ENCODE peak calls at places on chromosomes 5 and 9, in four cellular contexts. One of them, this sample, is unnamed.

GRCh38 chr9:77843088-77843985 is 188.3 kb downstream of the GNAQ start:
- DNase-seq in activated T-helper 1 cell treated with anti-CD3 and anti-CD28 coated beads, Interleukin-12 subunit alpha, Interleukin-12 subunit beta, Interleukin-2, Interleukin-4 antibody, amounts not matched to agents 30 ng/mL and 10 ng/mL and 1 ng/mL, durations not matched to agents 14 hours and 24 hours and 36 hours: no peak
- DNase-seq in GM12892: no peak
- DNase-seq in HTR-8/SVneo: no peak
- DNase-seq in this sample: no peak

GRCh38 chr5:88172847-88173758 is 95.5 kb downstream of the TMEM161B start:
- DNase-seq in HTR-8/SVneo: no peak
- DNase-seq in activated T-helper 1 cell treated with anti-CD3 and anti-CD28 coated beads, Interleukin-12 subunit alpha, Interleukin-12 subunit beta, Interleukin-2, Interleukin-4 antibody, amounts not matched to agents 30 ng/mL and 10 ng/mL and 1 ng/mL, durations not matched to agents 14 hours and 24 hours and 36 hours: no peak
- DNase-seq in GM12892: no peak
- DNase-seq in this sample: peak

GRCh38 chr5:132469380-132470372 is 20.9 kb downstream of the IRF1 start:
- DNase-seq in HTR-8/SVneo: no peak
- DNase-seq in activated T-helper 1 cell treated with anti-CD3 and anti-CD28 coated beads, Interleukin-12 subunit alpha, Interleukin-12 subunit beta, Interleukin-2, Interleukin-4 antibody, amounts not matched to agents 30 ng/mL and 10 ng/mL and 1 ng/mL, durations not matched to agents 14 hours and 24 hours and 36 hours: no peak
- DNase-seq in GM12892: no peak
- DNase-seq in this sample: peak

GRCh38 chr9:19409406-19410194 is 791 bp downstream of the ACER2 start:
- DNase-seq in HTR-8/SVneo: no peak
- DNase-seq in GM12892: peak
- DNase-seq in activated T-helper 1 cell treated with anti-CD3 and anti-CD28 coated beads, Interleukin-12 subunit alpha, Interleukin-12 subunit beta, Interleukin-2, Interleukin-4 antibody, amounts not matched to agents 30 ng/mL and 10 ng/mL and 1 ng/mL, durations not matched to agents 14 hours and 24 hours and 36 hours: no peak
- DNase-seq in this sample: peak

GRCh38 chr5:33476992-33477391 is 36.2 kb downstream of the TARS1 start:
- DNase-seq in activated T-helper 1 cell treated with anti-CD3 and anti-CD28 coated beads, Interleukin-12 subunit alpha, Interleukin-12 subunit beta, Interleukin-2, Interleukin-4 antibody, amounts not matched to agents 30 ng/mL and 10 ng/mL and 1 ng/mL, durations not matched to agents 14 hours and 24 hours and 36 hours: no peak
- DNase-seq in GM12892: no peak
- DNase-seq in HTR-8/SVneo: no peak
- DNase-seq in this sample: no peak

GRCh38 chr5:141182248-141182647 is at the start of gene PCDHB16:
- DNase-seq in activated T-helper 1 cell treated with anti-CD3 and anti-CD28 coated beads, Interleukin-12 subunit alpha, Interleukin-12 subunit beta, Interleukin-2, Interleukin-4 antibody, amounts not matched to agents 30 ng/mL and 10 ng/mL and 1 ng/mL, durations not matched to agents 14 hours and 24 hours and 36 hours: no peak
- DNase-seq in GM12892: no peak
- DNase-seq in HTR-8/SVneo: no peak
- DNase-seq in this sample: peak

GRCh38 chr5:40955313-40955712 is 46.0 kb downstream of the C7 start:
- DNase-seq in activated T-helper 1 cell treated with anti-CD3 and anti-CD28 coated beads, Interleukin-12 subunit alpha, Interleukin-12 subunit beta, Interleukin-2, Interleukin-4 antibody, amounts not matched to agents 30 ng/mL and 10 ng/mL and 1 ng/mL, durations not matched to agents 14 hours and 24 hours and 36 hours: no peak
- DNase-seq in GM12892: no peak
- DNase-seq in HTR-8/SVneo: no peak
- DNase-seq in this sample: no peak

GRCh38 chr5:163305655-163306054 is 131.7 kb upstream of the CCNG1 start:
- DNase-seq in HTR-8/SVneo: no peak
- DNase-seq in GM12892: no peak
- DNase-seq in activated T-helper 1 cell treated with anti-CD3 and anti-CD28 coated beads, Interleukin-12 subunit alpha, Interleukin-12 subunit beta, Interleukin-2, Interleukin-4 antibody, amounts not matched to agents 30 ng/mL and 10 ng/mL and 1 ng/mL, durations not matched to agents 14 hours and 24 hours and 36 hours: no peak
- DNase-seq in this sample: no peak

GRCh38 chr5:177124486-177124991 is 9.0 kb upstream of the NSD1 start:
- DNase-seq in GM12892: no peak
- DNase-seq in HTR-8/SVneo: no peak
- DNase-seq in activated T-helper 1 cell treated with anti-CD3 and anti-CD28 coated beads, Interleukin-12 subunit alpha, Interleukin-12 subunit beta, Interleukin-2, Interleukin-4 antibody, amounts not matched to agents 30 ng/mL and 10 ng/mL and 1 ng/mL, durations not matched to agents 14 hours and 24 hours and 36 hours: no peak
- DNase-seq in this sample: no peak

GRCh38 chr5:119343766-119344165 is 12.1 kb upstream of the TNFAIP8 start:
- DNase-seq in activated T-helper 1 cell treated with anti-CD3 and anti-CD28 coated beads, Interleukin-12 subunit alpha, Interleukin-12 subunit beta, Interleukin-2, Interleukin-4 antibody, amounts not matched to agents 30 ng/mL and 10 ng/mL and 1 ng/mL, durations not matched to agents 14 hours and 24 hours and 36 hours: no peak
- DNase-seq in GM12892: no peak
- DNase-seq in HTR-8/SVneo: no peak
- DNase-seq in this sample: no peak

GRCh38 chr9:124297553-124297905 is 39.8 kb downstream of the NEK6 start:
- DNase-seq in activated T-helper 1 cell treated with anti-CD3 and anti-CD28 coated beads, Interleukin-12 subunit alpha, Interleukin-12 subunit beta, Interleukin-2, Interleukin-4 antibody, amounts not matched to agents 30 ng/mL and 10 ng/mL and 1 ng/mL, durations not matched to agents 14 hours and 24 hours and 36 hours: no peak
- DNase-seq in HTR-8/SVneo: peak
- DNase-seq in GM12892: no peak
- DNase-seq in this sample: peak

GRCh38 chr5:21663082-21663481 is 1190.1 kb downstream of the CDH12 start:
- DNase-seq in activated T-helper 1 cell treated with anti-CD3 and anti-CD28 coated beads, Interleukin-12 subunit alpha, Interleukin-12 subunit beta, Interleukin-2, Interleukin-4 antibody, amounts not matched to agents 30 ng/mL and 10 ng/mL and 1 ng/mL, durations not matched to agents 14 hours and 24 hours and 36 hours: no peak
- DNase-seq in GM12892: no peak
- DNase-seq in HTR-8/SVneo: no peak
- DNase-seq in this sample: no peak

GRCh38 chr5:35443803-35444595 is 173.7 kb upstream of the SPEF2 start:
- DNase-seq in activated T-helper 1 cell treated with anti-CD3 and anti-CD28 coated beads, Interleukin-12 subunit alpha, Interleukin-12 subunit beta, Interleukin-2, Interleukin-4 antibody, amounts not matched to agents 30 ng/mL and 10 ng/mL and 1 ng/mL, durations not matched to agents 14 hours and 24 hours and 36 hours: no peak
- DNase-seq in HTR-8/SVneo: no peak
- DNase-seq in GM12892: no peak
- DNase-seq in this sample: no peak

GRCh38 chr9:107332883-107333282 is 49.8 kb downstream of the RAD23B start:
- DNase-seq in HTR-8/SVneo: no peak
- DNase-seq in GM12892: no peak
- DNase-seq in activated T-helper 1 cell treated with anti-CD3 and anti-CD28 coated beads, Interleukin-12 subunit alpha, Interleukin-12 subunit beta, Interleukin-2, Interleukin-4 antibody, amounts not matched to agents 30 ng/mL and 10 ng/mL and 1 ng/mL, durations not matched to agents 14 hours and 24 hours and 36 hours: no peak
- DNase-seq in this sample: no peak